ENCODE peak calls at places on chromosome 2, in seven cellular contexts. H is GM12878, W is prostate gland, A is fibroblast of lung, R is heart right ventricle, F is stomach, Z is hepatocyte. P is an unnamed sample.
A peak's percentile ranks its signal among the peaks of the same experiment; 100 is the strongest.

GRCh38 chr2:42064417-42064942 is 16.7 kb downstream of the PKDCC start:
- DNase-seq in W (no peak), H (no peak), R (no peak), A (peak; percentile 89), F (no peak), Z (peak; percentile 81), P (no peak)

GRCh38 chr2:167550448-167550847 is 662.2 kb downstream of the XIRP2 start:
- DNase-seq in R (no peak), W (no peak), A (peak; percentile 55), F (no peak), H (no peak), Z (peak; percentile 11), P (no peak)

GRCh38 chr2:85549826-85550225 is 10.9 kb downstream of the MAT2A start:
- DNase-seq in F (no peak), A (peak; percentile 97), R (no peak), Z (no peak), H (no peak), W (no peak), P (no peak)

GRCh38 chr2:11567631-11568031 is 33.8 kb downstream of the GREB1 start:
- DNase-seq in Z (no peak), F (no peak), W (no peak), H (no peak), A (no peak), R (no peak), P (no peak)

GRCh38 chr2:69890881-69891280 is 2.9 kb upstream of the SNRNP27 start:
- DNase-seq in W (no peak), H (no peak), A (no peak), F (no peak), Z (no peak), R (no peak), P (no peak)

GRCh38 chr2:238120463-238121298 is 17.8 kb upstream of the KLHL30 start:
- DNase-seq in F (no peak), A (no peak), Z (no peak), R (no peak), H (no peak), W (no peak), P (no peak)

GRCh38 chr2:239304533-239305221 is 96.1 kb downstream of the HDAC4 start:
- DNase-seq in F (peak; percentile 23), A (no peak), H (no peak), R (no peak), W (no peak), Z (no peak), P (no peak)

GRCh38 chr2:18412980-18413793 is 147.3 kb downstream of the RDH14 start:
- DNase-seq in Z (no peak), W (no peak), R (no peak), F (no peak), A (no peak), H (no peak), P (no peak)

GRCh38 chr2:101638156-101638809 is 59.2 kb upstream of the MAP4K4 start:
- DNase-seq in F (no peak), H (no peak), Z (no peak), W (no peak), A (no peak), R (no peak), P (no peak)

GRCh38 chr2:45469314-45470099 is 141.6 kb downstream of the SRBD1 start:
- DNase-seq in W (peak; percentile 53), F (no peak), Z (no peak), H (no peak), R (no peak), A (peak; percentile 28), P (no peak)

GRCh38 chr2:10561636-10562035 is 113.5 kb upstream of the ODC1 start:
- DNase-seq in A (no peak), W (no peak), Z (no peak), R (no peak), H (no peak), F (peak; percentile 18), P (no peak)

DNA sequence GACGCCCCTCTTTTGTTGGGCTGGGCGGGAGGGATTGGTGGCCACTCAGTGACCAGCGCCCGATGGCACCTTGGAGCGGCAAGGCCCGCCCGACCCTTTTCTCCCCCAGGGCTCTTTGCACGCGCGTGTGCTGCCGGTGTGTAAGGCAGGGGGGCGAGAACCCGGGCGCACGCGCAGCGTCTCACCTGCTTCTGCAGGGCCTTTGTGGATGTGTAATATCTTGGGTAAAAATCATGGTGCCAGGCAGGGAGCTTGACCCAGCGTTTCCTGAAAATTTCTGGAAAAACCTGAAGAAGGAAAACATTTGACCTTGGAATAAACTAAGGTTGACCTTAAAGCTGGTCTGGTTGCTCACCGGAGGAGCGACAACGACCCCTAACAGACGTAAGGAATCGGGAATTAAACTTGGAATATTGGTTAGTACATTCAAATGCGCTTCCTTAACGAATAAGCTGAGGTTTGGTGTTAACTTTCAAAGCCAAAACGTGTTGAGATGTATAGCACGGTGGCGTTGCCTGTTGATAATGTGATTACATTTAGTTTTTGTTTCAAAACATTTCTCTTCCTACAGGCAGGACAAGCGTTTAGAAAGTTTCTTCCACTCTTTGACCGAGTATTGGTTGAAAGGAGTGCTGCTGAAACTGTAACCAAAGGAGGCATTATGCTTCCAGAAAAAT is 462 bp downstream of the HSPE1 start:
- DNase-seq in F (no peak), R (no peak), W (peak; percentile 5), H (no peak), Z (peak; percentile 7), A (peak; percentile 24), P (peak; percentile 89)
- H3K4me1 ChIP-seq in F (peaks cover 35% of the 10 kb centered on the region), R (peaks cover 57% of the 10 kb centered on the region), W (no peaks in the 10 kb centered on the region), H (peaks cover 11% of the 10 kb centered on the region), Z (peaks cover 29% of the 10 kb centered on the region), A (peaks cover 4% of the 10 kb centered on the region), P (peaks cover 51% of the 10 kb centered on the region)

GRCh38 chr2:228140934-228141528 is 40.5 kb downstream of the SPHKAP start:
- DNase-seq in F (no peak), W (no peak), Z (no peak), R (no peak), A (no peak), H (peak; percentile 48), P (no peak)
- H3K27ac ChIP-seq in F (no peak overlapping the region), W (no peak overlapping the region), Z (no peak overlapping the region), R (no peak overlapping the region), A (no peak overlapping the region), H (no peak overlapping the region), P (no peak overlapping the region)

DNA sequence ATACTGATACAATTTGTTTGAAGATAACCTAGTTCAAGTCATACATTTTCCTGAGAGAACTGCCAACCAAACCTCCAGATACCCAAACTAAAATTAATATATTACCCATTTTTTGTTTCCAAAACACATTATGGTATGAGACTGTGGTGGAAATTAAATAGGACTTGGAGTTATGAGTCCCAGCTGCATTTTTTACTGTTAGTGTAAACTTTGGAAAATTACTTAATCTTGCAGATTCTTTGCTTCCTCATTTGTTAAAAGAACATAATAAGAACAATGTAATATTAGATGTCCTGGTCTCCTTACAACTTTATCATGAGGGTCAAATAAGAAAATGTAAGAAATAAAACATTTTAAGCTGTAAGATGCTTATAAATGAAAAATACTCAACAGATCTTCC is 98.2 kb upstream of the TRIB2 start:
- DNase-seq in R (no peak), W (no peak), A (peak; percentile 40), H (no peak), F (no peak), Z (no peak), P (no peak)
- H3K4me3 ChIP-seq in R (no peak overlapping the region), W (no peak overlapping the region), A (no peak overlapping the region), H (no peak overlapping the region), F (no peak overlapping the region), Z (no peak overlapping the region), P (no peak overlapping the region)

GRCh38 chr2:216221806-216222205 is 112.7 kb downstream of the XRCC5 start:
- DNase-seq in W (no peak), A (peak; percentile 32), R (no peak), H (no peak), Z (no peak), F (no peak), P (peak; percentile 42)
- H3K4me1 ChIP-seq in W (no peaks in the 10 kb centered on the region), A (peaks cover 20% of the 10 kb centered on the region), R (peaks cover 21% of the 10 kb centered on the region), H (peaks cover 36% of the 10 kb centered on the region), Z (peaks cover 5% of the 10 kb centered on the region), F (no peaks in the 10 kb centered on the region), P (no peaks in the 10 kb centered on the region)

GRCh38 chr2:121943285-121943684 is 187.8 kb downstream of the TSN start:
- DNase-seq in F (no peak), W (no peak), H (no peak), R (no peak), A (no peak), Z (no peak), P (no peak)
- H3K27ac ChIP-seq in F (no peak overlapping the region), W (no peak overlapping the region), H (no peak overlapping the region), R (no peak overlapping the region), A (no peak overlapping the region), Z (no peak overlapping the region), P (no peak overlapping the region)